ENCODE peak calls at places on chromosome 16, in six cellular contexts. B is neural crest cell, Y is GM10248, N is Peyer's patch, P is choroid plexus epithelial cell, K is uterus. H is an unnamed sample.

GRCh38 chr16:72480926-72481325 is 309.0 kb upstream of the PMFBP1 start:
- DNase-seq in N (no peak), P (peak; percentile 50), K (no peak), B (no peak), Y (no peak), H (no peak)

GRCh38 chr16:23624092-23624491 is 17.0 kb downstream of the PALB2 start:
- DNase-seq in P (no peak), N (no peak), K (no peak), B (no peak), Y (no peak), H (no peak)

GRCh38 chr16:82671743-82672142 is 45.0 kb downstream of the CDH13 start:
- DNase-seq in Y (no peak), P (no peak), K (no peak), B (no peak), N (peak; percentile 56), H (no peak)

GRCh38 chr16:88290850-88291830 is 91.6 kb upstream of the ZNF469 start:
- DNase-seq in B (no peak), Y (no peak), P (no peak), N (no peak), K (no peak), H (no peak)

GRCh38 chr16:88455610-88456355 is 2.7 kb downstream of the ZFPM1 start:
- DNase-seq in B (peak; percentile 43), N (peak; percentile 79), K (no peak), Y (peak; percentile 88), P (peak; percentile 53), H (peak; percentile 36)

GRCh38 chr16:68235105-68235881 is 634 bp downstream of the ESRP2 start:
- DNase-seq in P (no peak), N (peak; percentile 66), Y (no peak), K (no peak), B (no peak), H (no peak)

GRCh38 chr16:48914070-48914469 is 304.1 kb upstream of the N4BP1 start:
- DNase-seq in K (no peak), N (no peak), P (no peak), Y (no peak), B (no peak), H (no peak)

GRCh38 chr16:82182237-82183003 is 12.4 kb upstream of the MPHOSPH6 start:
- DNase-seq in P (no peak), K (no peak), N (no peak), Y (no peak), B (no peak), H (no peak)

GRCh38 chr16:46620265-46621005 is 744 bp downstream of the SHCBP1 start:
- DNase-seq in K (no peak), B (no peak), P (peak; percentile 10), Y (peak; percentile 40), N (no peak), H (peak; percentile 8)

GRCh38 chr16:83554096-83554495 is 253.7 kb upstream of the HSBP1 start:
- DNase-seq in N (no peak), B (no peak), K (no peak), Y (no peak), P (no peak), H (no peak)

GRCh38 chr16:26667271-26667703 is 399.4 kb upstream of the C16orf82 start:
- DNase-seq in N (no peak), K (no peak), Y (no peak), P (no peak), B (no peak), H (no peak)

GRCh38 chr16:79519448-79519847 is 81.1 kb downstream of the MAF start:
- DNase-seq in Y (no peak), P (no peak), B (no peak), K (no peak), N (peak; percentile 61), H (no peak)

GRCh38 chr16:9062301-9062700 is 29.1 kb upstream of the HAPSTR1 start:
- DNase-seq in Y (no peak), K (no peak), N (no peak), P (no peak), B (no peak), H (no peak)

GRCh38 chr16:19884611-19885455 is at the start of gene GPRC5B:
- DNase-seq in N (peak; percentile 49), B (peak; percentile 33), P (peak; percentile 42), Y (peak; percentile 61), K (peak; percentile 38), H (no peak)

GRCh38 chr16:47779201-47780016 is 318.3 kb downstream of the PHKB start:
- DNase-seq in Y (peak; percentile 34), P (peak; percentile 53), K (no peak), N (no peak), B (no peak), H (peak; percentile 42)

GRCh38 chr16:4947722-4948503 is 10.2 kb upstream of the SEC14L5 start:
- DNase-seq in B (no peak), Y (no peak), K (no peak), N (no peak), P (peak; percentile 17), H (no peak)

GRCh38 chr16:88568710-88569613 is 1.2 kb upstream of the ZC3H18 start:
- DNase-seq in B (no peak), Y (no peak), K (no peak), P (no peak), N (no peak), H (no peak)

GRCh38 chr16:18945233-18945632 is 19.0 kb upstream of the SMG1 start:
- DNase-seq in N (peak; percentile 17), K (no peak), P (no peak), B (no peak), Y (no peak), H (no peak)

GRCh38 chr16:81997738-81998137 is 13.5 kb downstream of the SDR42E1 start:
- DNase-seq in B (no peak), K (peak; percentile 45), P (peak; percentile 84), N (no peak), Y (no peak), H (peak; percentile 88)

GRCh38 chr16:54462151-54462651 is 175.6 kb upstream of the IRX3 start:
- DNase-seq in Y (no peak), K (no peak), B (no peak), P (peak; percentile 56), N (no peak), H (peak; percentile 27)

GRCh38 chr16:49858200-49859129 is 2.6 kb upstream of the ZNF423 start:
- DNase-seq in N (peak; percentile 54), P (peak; percentile 51), Y (no peak), K (peak; percentile 72), B (peak; percentile 48), H (no peak)

GRCh38 chr16:57998484-57998883 is 2.0 kb downstream of the ZNF319 start:
- DNase-seq in B (no peak), N (peak; percentile 80), K (no peak), P (peak; percentile 56), Y (no peak), H (no peak)

DNA sequence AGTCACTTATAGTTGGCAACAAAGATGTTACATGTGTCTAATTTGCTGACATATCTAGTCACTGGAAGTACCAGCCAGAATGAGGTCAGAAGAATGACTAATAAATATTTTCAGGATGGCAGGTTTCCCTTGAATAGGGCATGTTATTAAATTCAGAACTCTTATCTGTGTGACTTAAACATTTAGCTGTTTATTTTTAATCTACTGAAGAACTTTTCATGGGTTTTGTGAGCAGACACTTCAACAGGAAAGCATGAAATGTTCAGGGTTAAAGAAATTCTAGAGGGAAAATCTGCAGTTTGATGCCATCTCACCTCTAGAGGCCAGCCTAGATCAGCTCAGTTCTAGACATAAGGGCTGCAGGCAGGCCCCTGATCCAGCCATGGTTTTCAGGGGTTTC is 13.2 kb downstream of the JPT2 start:
- DNase-seq in N (no peak), Y (no peak), K (no peak), P (peak; percentile 58), B (no peak), H (peak; percentile 27)
- TF ChIP-seq CTCF in N (no peak), Y (no peak), K (no peak), P (peak; percentile 61), B (no peak), H (peak; percentile 60)

GRCh38 chr16:30378236-30379164 is 3.9 kb downstream of the SEPTIN1 start:
- DNase-seq in Y (peak; percentile 98), P (peak; percentile 99), N (peak; percentile 100), K (peak; percentile 99), B (peak; percentile 97), H (peak; percentile 97)

GRCh38 chr16:30380801-30381208 is 1.6 kb downstream of the SEPTIN1 start:
- DNase-seq in P (no peak), N (no peak), B (no peak), K (no peak), Y (no peak), H (no peak)

GRCh38 chr16:30377812-30378235 is 3.2 kb downstream of the MYL11 start:
- DNase-seq in N (peak; percentile 96), K (peak; percentile 98), B (peak; percentile 75), P (peak; percentile 92), Y (peak; percentile 79), H (peak; percentile 82)

GRCh38 chr16:30380072-30380471 is 2.3 kb downstream of the SEPTIN1 start:
- DNase-seq in N (no peak), P (no peak), B (no peak), Y (no peak), K (no peak), H (no peak)

GRCh38 chr16:30379165-30379783 is 3.1 kb downstream of the SEPTIN1 start:
- DNase-seq in K (no peak), P (no peak), N (no peak), Y (no peak), B (no peak), H (no peak)
- TF ChIP-seq CTCF in K (peak; percentile 12), P (no peak), N (no peak), Y (no peak), B (no peak), H (no peak)

GRCh38 chr16:11347831-11348230 is 2.6 kb downstream of the RMI2 start:
- DNase-seq in P (no peak), Y (no peak), K (no peak), B (no peak), N (no peak), H (no peak)

GRCh38 chr16:11342021-11342855 is 3.0 kb upstream of the RMI2 start:
- DNase-seq in B (no peak), K (no peak), P (no peak), Y (no peak), N (no peak), H (no peak)

GRCh38 chr16:11346700-11347319 is 1.6 kb downstream of the RMI2 start:
- DNase-seq in N (no peak), K (no peak), B (no peak), Y (no peak), P (no peak), H (no peak)

GRCh38 chr16:11348737-11349598 is 3.7 kb downstream of the RMI2 start:
- DNase-seq in B (no peak), N (no peak), P (no peak), K (no peak), Y (no peak), H (no peak)

GRCh38 chr16:11345040-11345862 is at the start of gene RMI2:
- DNase-seq in N (peak; percentile 98), Y (peak; percentile 99), B (peak; percentile 91), K (peak; percentile 97), P (peak; percentile 96), H (peak; percentile 89)
- TF ChIP-seq CTCF in N (peak; percentile 25), Y (no peak), B (peak; percentile 27), K (peak; percentile 24), P (no peak), H (no peak)

DNA sequence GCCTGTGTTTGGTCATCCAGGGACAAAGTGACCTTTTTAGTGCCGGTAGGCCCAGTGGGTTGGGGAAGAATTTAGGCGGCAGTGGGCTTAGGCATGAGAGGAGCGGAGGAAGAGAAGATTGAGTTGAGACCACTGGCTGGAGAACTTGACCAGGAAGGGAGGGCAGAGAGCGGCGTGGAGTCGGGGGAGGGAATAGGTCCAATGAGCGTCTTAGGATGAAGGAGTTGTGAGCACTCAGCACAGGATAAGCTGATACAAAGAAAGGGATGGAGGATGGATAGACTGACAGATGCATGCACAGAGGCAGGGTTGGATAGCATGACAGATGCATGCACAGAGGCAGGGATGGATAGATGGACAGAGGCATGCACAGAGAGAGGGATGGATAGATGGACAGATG is 8.0 kb downstream of the IL32 start:
- DNase-seq in N (no peak), K (no peak), Y (no peak), B (no peak), P (no peak), H (no peak)
- TF ChIP-seq CTCF in N (no peak), K (no peak), Y (no peak), B (no peak), P (no peak), H (no peak)